ENCODE peak calls at places on chromosome 10, in four cellular contexts. Q is suprapubic skin, Y is dorsolateral prefrontal cortex, F is lung. D is an unnamed sample.

GRCh38 chr10:98263088-98263487 is 4.9 kb downstream of the LOXL4 start:
- DNase-seq in Y (no peak), Q (no peak), F (no peak), D (no peak)

GRCh38 chr10:76051007-76051936 is 619.8 kb downstream of the LRMDA start:
- DNase-seq in Y (no peak), Q (no peak), F (no peak), D (no peak)

GRCh38 chr10:73553726-73554125 is 37.4 kb downstream of the USP54 start:
- DNase-seq in Q (no peak), F (no peak), Y (no peak), D (no peak)

GRCh38 chr10:119165171-119166110 is at the start of gene SFXN4:
- DNase-seq in Q (peak), Y (peak), F (peak), D (peak)

GRCh38 chr10:58414270-58415041 is 29.2 kb downstream of the TFAM start:
- DNase-seq in Q (no peak), F (no peak), Y (no peak), D (no peak)

GRCh38 chr10:5014936-5015335 is 11.3 kb upstream of the AKR1C2 start:
- DNase-seq in F (no peak), Y (no peak), Q (no peak), D (no peak)

GRCh38 chr10:121823993-121824463 is 103.8 kb downstream of the ATE1 start:
- DNase-seq in Y (no peak), Q (no peak), F (no peak), D (no peak)

GRCh38 chr10:73785721-73786511 is 510 bp downstream of the ZSWIM8 start:
- DNase-seq in Q (no peak), Y (no peak), F (peak), D (peak)

GRCh38 chr10:80552151-80552646 is 14.5 kb downstream of the SH2D4B start:
- DNase-seq in Y (no peak), Q (peak), F (peak), D (no peak)

DNA sequence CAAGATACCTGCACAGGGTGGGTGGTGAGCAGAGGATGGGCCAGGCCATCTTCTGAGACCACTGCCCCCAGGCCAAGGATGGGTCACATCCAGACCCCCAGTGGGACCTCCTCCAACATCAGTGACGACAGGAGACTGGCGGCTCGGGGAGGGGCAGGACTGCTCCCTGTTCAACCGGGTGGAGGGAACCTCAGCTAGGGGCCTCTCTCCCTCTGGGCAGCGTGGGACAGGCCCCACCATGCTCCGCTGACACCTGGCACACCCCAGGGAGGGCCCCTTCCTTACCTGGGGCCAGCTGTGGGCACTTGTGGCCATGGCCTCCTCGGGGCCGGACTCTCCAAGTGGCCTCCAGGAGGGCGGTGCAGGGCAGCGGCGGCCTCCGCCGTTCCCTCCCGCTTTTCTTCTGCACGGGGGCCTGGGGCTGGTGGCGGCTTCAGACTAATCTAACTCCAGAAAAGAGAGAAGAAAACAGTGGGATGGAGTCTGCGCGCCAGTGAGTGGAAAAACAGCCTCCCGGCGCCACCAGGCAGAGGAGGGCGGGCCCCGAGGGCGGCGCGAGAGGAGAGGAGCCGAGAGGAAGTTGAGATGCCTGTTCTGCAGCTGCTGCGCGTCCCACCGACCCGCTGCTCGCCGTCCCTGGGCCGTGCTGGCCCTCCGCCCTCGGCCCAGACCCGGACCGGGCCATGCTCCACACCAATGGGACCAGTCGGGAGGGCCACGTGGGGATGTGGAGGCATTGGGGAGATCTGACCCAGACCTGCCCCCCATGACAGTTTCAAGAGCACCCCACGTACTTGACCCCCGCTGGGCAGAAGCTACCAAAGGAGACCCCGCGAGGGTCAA is at the start of gene CALHM2:
- DNase-seq in Q (peak), F (peak), Y (no peak), D (peak)
- TF ChIP-seq CTCF in Q (no peak), F (no peak), Y (no peak), D (no peak)

DNA sequence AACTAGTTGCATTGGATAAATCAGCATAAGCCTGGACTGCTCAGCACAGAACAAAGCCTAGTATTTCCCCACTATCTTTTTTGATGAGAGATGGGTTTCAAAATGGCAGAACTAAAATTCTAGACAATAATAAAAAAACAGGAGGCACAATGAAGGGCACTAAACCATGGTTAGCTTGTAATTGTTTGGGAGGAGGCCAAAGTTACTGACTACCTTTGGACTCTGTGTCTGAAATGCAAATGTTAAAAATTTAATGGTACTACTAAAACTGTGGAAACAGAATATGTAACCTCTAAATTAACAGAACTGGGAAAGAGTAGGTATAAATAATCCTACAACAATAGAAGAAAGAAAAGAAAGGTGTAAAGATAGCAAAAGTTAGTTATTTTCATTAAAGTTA is 13.0 kb downstream of the ADAM12 start:
- DNase-seq in F (no peak), Y (no peak), Q (no peak), D (no peak)
- H3K27ac ChIP-seq in F (no peak), Y (no peak), Q (no peak), D (no peak)

DNA sequence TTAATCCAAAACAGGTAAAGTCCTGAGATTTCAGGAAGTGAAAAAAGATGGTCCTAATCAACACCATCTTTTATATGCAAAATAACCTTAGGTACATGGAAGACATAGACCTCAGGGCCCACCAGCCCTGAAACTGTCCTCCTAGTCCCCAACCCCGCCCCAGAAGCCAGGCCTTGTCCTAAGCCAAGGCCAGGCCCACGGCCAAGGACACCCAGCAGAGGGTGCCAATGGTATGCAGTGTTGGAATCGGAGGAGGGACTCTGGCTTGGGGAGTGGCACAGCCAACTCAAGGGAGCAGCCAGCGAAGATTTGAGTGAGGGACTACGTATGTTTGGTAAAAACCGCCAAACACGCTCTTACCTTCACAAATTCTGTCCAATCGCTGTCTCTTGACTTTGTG is 96.7 kb downstream of the ZRANB1 start:
- DNase-seq in Q (no peak), Y (peak), F (peak), D (no peak)
- TF ChIP-seq CTCF in Q (no peak), Y (peak), F (no peak), D (no peak)

GRCh38 chr10:127414024-127414423 is 135.1 kb upstream of the NPS start:
- DNase-seq in F (no peak), Y (no peak), Q (no peak), D (no peak)

GRCh38 chr10:127415116-127415515 is 134.0 kb upstream of the NPS start:
- DNase-seq in Q (no peak), F (no peak), Y (no peak), D (no peak)

GRCh38 chr10:127417686-127418415 is 131.3 kb upstream of the NPS start:
- DNase-seq in Q (no peak), F (no peak), Y (no peak), D (no peak)

GRCh38 chr10:127417031-127417430 is 132.1 kb upstream of the NPS start:
- DNase-seq in Q (no peak), F (no peak), Y (no peak), D (no peak)

GRCh38 chr10:127415901-127416630 is 133.0 kb upstream of the NPS start:
- DNase-seq in Y (no peak), F (no peak), Q (no peak), D (no peak)
- H3K27ac ChIP-seq in Y (no peak), F (no peak), Q (no peak), D (no peak)

GRCh38 chr10:81838950-81839349 is 36.0 kb upstream of the NRG3 start:
- DNase-seq in Q (no peak), F (no peak), Y (no peak), D (no peak)
- TF ChIP-seq CTCF in Q (no peak), F (no peak), Y (no peak), D (no peak)

GRCh38 chr10:69406816-69407580 is 9.7 kb downstream of the TACR2 start:
- DNase-seq in Y (no peak), Q (no peak), F (no peak), D (no peak)
- H3K27ac ChIP-seq in Y (no peak), Q (no peak), F (no peak), D (no peak)

DNA sequence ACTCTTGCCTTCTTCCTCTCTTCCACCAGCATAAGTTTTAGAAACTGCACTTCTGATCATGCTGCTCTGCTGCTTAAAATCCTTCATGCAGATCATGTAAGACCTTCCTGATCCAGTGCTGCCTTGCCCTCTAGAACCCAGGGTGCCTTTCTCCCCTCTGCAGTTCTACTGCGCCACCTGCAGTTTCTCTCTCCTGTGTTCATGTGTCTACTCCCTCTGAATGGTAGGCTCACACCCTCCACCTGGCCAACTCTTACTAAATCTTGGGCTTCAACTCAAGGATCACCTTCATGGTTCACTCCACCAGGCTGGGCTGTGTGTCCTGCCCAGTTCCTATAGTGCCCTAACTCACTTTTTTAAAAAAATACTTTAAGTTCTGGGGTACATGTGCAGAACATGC is 174.6 kb upstream of the ITGB1 start:
- DNase-seq in Y (no peak), Q (no peak), F (no peak), D (peak)
- TF ChIP-seq CTCF in Y (no peak), Q (no peak), F (no peak), D (peak)

DNA sequence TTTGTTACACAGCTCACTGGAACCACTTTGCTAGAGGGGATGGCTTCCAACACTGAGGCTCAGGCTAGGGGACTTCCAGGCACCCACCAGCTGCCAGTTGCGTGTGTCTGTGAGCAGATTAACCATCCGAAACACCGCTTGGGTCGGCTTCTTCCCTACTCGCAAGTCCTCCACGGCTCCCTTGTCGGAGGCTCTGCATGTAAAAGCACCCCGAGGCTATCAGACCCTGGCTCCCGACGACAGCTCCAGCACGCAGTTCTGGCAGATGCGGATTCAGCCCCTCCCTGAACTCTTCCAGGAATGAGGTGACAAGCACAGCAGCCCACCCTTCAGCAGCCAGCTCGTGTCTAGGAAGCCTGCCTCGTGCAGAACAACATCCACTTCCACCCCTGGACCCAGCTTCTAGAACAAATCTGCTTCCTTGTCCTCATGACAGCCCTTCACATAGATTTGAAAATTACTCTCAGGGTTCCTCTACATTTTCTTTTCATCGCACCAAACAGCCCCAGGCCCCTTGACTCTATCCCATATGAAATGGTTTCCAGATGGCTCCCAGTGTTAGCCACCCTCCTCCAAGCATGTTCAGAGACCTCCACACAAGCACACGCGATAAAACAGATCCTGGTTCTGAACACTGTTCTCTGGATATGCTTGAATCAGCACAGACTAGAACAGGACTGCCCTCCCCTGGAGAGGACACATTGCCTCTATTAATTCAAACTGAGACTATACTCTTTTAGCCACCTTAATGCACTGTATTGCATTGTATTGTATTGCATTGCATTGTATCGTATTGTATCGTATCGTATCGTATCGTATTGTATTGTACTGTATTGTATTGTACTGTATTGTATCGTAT is 44.6 kb downstream of the SLIT1 start:
- DNase-seq in Q (no peak), F (no peak), Y (no peak), D (no peak)
- H3K27ac ChIP-seq in Q (no peak), F (no peak), Y (no peak), D (no peak)

GRCh38 chr10:78778446-78779338 is 290.1 kb upstream of the ZMIZ1 start:
- DNase-seq in Y (no peak), Q (no peak), F (no peak), D (peak)
- TF ChIP-seq CTCF in Y (no peak), Q (no peak), F (no peak), D (no peak)

GRCh38 chr10:77530011-77530410 is 107.6 kb downstream of the KCNMA1 start:
- DNase-seq in Y (no peak), F (no peak), Q (no peak), D (no peak)

GRCh38 chr10:77532068-77532467 is 105.5 kb downstream of the KCNMA1 start:
- DNase-seq in Y (no peak), Q (no peak), F (no peak), D (no peak)

GRCh38 chr10:77533887-77534278 is 103.7 kb downstream of the KCNMA1 start:
- DNase-seq in F (no peak), Y (no peak), Q (no peak), D (no peak)

GRCh38 chr10:77533156-77533886 is 104.3 kb downstream of the KCNMA1 start:
- DNase-seq in Q (no peak), F (no peak), Y (no peak), D (no peak)

DNA sequence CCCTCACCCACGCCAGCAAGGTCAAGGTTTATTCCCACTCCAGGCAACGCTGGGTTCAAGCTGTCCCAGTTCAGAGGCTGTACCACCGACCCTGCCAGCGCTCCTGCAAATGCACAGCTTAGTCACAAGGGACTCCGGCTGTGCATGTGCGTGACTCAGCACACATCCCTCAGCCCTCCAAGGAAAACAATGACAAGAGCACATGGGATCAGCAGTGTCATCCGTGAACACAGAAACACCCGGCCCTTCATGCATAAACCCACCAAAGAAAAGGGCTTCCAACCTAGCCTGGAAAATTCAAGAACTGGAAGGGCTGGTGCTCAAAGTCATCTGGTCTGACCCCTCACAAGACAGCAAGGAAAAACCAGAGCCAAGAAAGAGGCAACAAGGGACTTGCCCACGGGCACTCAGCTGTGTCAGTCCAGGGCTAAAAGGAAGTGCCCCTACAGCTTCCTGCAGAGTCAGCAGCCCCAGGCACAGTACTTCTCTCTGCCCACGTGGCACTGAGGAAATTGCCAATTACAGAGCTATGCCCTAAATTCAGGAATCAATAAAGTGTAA is 106.1 kb downstream of the KCNMA1 start:
- DNase-seq in Y (no peak), F (no peak), Q (no peak), D (no peak)
- H3K27ac ChIP-seq in Y (no peak), F (no peak), Q (no peak), D (no peak)